ENCODE peak calls at places on chromosome 22, in six cellular contexts. E is uterus, Z is IMR-90, Q is cardiac muscle cell, X is pancreas, I is hepatocyte. C is an unnamed sample.

GRCh38 chr22:37211853-37212173 is 464 bp downstream of the SSTR3 start:
- DNase-seq in E (no peak), Z (no peak), Q (no peak), X (no peak), I (no peak), C (no peak)

GRCh38 chr22:41417622-41418390 is 28.8 kb downstream of the TOB2 start:
- DNase-seq in E (peak; percentile 79), Z (no peak), Q (peak; percentile 39), X (peak; percentile 100), I (no peak), C (peak; percentile 95)

GRCh38 chr22:32661737-32662586 is 139.5 kb upstream of the TIMP3 start:
- DNase-seq in E (no peak), Z (peak; percentile 79), Q (peak; percentile 66), X (no peak), I (no peak), C (no peak)

GRCh38 chr22:36287881-36288515 is 35.1 kb downstream of the APOL1 start:
- DNase-seq in E (no peak), Z (no peak), Q (no peak), X (no peak), I (no peak), C (peak; percentile 38)

GRCh38 chr22:35074583-35074982 is 8.6 kb downstream of the ISX start:
- DNase-seq in E (no peak), Z (no peak), Q (no peak), X (no peak), I (no peak), C (no peak)

GRCh38 chr22:45805413-45805812 is 133.8 kb downstream of the ATXN10 start:
- DNase-seq in E (no peak), Z (no peak), Q (peak; percentile 68), X (no peak), I (no peak), C (no peak)

GRCh38 chr22:44658371-44658953 is 43.5 kb upstream of the PRR5 start:
- DNase-seq in E (peak; percentile 41), Z (peak; percentile 62), Q (peak; percentile 96), X (no peak), I (peak; percentile 68), C (peak; percentile 66)

GRCh38 chr22:32158712-32159533 is at the start of gene C22orf42:
- DNase-seq in E (no peak), Z (no peak), Q (no peak), X (no peak), I (no peak), C (no peak)

GRCh38 chr22:24423519-24424000 is 3.8 kb upstream of the ADORA2A start:
- DNase-seq in E (no peak), Z (no peak), Q (peak; percentile 46), X (no peak), I (peak; percentile 73), C (no peak)

DNA sequence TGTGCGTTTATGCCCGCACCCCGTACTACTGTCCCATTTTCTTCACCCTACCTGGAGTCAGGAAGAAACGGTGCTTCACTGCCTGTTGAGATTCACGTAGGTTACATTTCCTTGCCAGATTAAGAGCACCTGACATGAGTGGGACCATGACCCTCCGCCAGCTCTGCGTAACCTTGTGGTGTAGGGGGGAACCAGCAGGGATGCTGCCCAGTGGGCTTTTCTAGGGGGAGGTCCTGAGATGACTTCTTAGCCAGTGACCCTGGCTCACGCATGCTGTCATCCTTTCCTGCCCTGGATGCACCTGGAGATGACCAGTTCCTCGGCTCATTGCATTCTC is 967 bp upstream of the ARVCF start:
- DNase-seq in E (no peak), Z (no peak), Q (no peak), X (peak; percentile 35), I (no peak), C (no peak)
- H3K4me3 ChIP-seq in E (no peak overlapping the region), Z (no peak overlapping the region), Q (peak overlapping the region; percentile 63), X (peak overlapping the region; percentile 81), I (no peak overlapping the region), C (peak overlapping the region; percentile 96)

GRCh38 chr22:20960609-20961008 is 6.4 kb upstream of the AIFM3 start:
- DNase-seq in E (no peak), Z (no peak), Q (no peak), X (no peak), I (no peak), C (no peak)
- H3K27ac ChIP-seq in E (no peak overlapping the region), Z (no peak overlapping the region), Q (no peak overlapping the region), X (no peak overlapping the region), I (no peak overlapping the region), C (no peak overlapping the region)

GRCh38 chr22:50696251-50696798 is 23.7 kb downstream of the SHANK3 start:
- DNase-seq in E (no peak), Z (no peak), Q (no peak), X (peak; percentile 69), I (no peak), C (no peak)
- H3K4me3 ChIP-seq in E (no peak overlapping the region), Z (no peak overlapping the region), Q (no peak overlapping the region), X (peak overlapping the region; percentile 38), I (no peak overlapping the region), C (no peak overlapping the region)

DNA sequence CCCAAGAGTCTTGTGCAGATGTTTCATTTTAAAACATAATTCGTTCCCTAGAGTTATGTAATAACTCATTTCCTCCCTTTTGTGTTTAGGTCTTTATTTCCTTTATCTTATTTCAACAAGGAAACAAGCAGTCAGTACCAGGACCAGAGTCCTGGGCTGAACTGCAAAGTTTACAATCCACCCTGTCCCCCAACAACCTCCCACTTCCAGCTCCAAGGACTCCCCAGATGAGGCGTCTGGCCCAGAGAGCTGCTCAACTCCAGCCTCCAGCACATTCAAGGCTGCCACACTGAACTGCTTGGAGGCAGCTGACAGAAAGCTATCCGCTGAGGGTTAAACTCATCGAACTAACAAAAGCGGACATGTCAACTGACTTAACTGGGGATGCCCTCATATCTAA is 4.5 kb downstream of the POLDIP3 start:
- DNase-seq in E (no peak), Z (no peak), Q (peak; percentile 40), X (no peak), I (no peak), C (no peak)
- H3K27ac ChIP-seq in E (peak overlapping the region; percentile 14), Z (peak overlapping the region; percentile 66), Q (peak overlapping the region; percentile 22), X (no peak overlapping the region), I (no peak overlapping the region), C (peak overlapping the region; percentile 86)

DNA sequence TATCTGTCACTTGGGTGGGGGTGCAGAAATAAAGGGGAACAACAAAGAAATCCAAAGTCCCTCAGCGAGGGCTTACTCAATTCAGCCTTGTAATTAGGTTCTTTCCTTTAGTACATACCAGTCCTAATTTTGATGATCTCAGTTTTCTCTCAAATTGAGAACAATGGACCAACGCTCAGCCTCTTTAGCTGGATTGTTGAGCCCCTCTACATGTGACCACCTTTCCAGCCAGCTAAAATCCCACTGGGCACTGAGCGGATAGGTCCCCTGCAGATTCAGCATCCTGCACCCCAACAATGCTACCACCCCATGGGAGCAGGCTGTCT is 11.4 kb downstream of the TMEM184B start:
- DNase-seq in E (no peak), Z (no peak), Q (no peak), X (no peak), I (no peak), C (no peak)
- H3K4me3 ChIP-seq in E (no peak overlapping the region), Z (no peak overlapping the region), Q (no peak overlapping the region), X (no peak overlapping the region), I (no peak overlapping the region), C (no peak overlapping the region)

GRCh38 chr22:40401981-40402406 is 31.6 kb downstream of the SGSM3 start:
- DNase-seq in E (no peak), Z (no peak), Q (no peak), X (no peak), I (no peak), C (no peak)
- H3K27ac ChIP-seq in E (no peak overlapping the region), Z (no peak overlapping the region), Q (no peak overlapping the region), X (no peak overlapping the region), I (no peak overlapping the region), C (no peak overlapping the region)

GRCh38 chr22:50185384-50186087 is at the start of gene TRABD:
- DNase-seq in E (peak; percentile 84), Z (peak; percentile 82), Q (peak; percentile 94), X (peak; percentile 96), I (peak; percentile 96), C (peak; percentile 74)

GRCh38 chr22:50184541-50185383 is 951 bp upstream of the TRABD start:
- DNase-seq in E (no peak), Z (no peak), Q (no peak), X (peak; percentile 86), I (no peak), C (no peak)

GRCh38 chr22:50184004-50184461 is 1.7 kb upstream of the TRABD start:
- DNase-seq in E (peak; percentile 77), Z (peak; percentile 48), Q (peak; percentile 78), X (peak; percentile 90), I (peak; percentile 74), C (no peak)

GRCh38 chr22:50182176-50183081 is 3.3 kb upstream of the TRABD start:
- DNase-seq in E (no peak), Z (no peak), Q (no peak), X (peak; percentile 94), I (no peak), C (no peak)

DNA sequence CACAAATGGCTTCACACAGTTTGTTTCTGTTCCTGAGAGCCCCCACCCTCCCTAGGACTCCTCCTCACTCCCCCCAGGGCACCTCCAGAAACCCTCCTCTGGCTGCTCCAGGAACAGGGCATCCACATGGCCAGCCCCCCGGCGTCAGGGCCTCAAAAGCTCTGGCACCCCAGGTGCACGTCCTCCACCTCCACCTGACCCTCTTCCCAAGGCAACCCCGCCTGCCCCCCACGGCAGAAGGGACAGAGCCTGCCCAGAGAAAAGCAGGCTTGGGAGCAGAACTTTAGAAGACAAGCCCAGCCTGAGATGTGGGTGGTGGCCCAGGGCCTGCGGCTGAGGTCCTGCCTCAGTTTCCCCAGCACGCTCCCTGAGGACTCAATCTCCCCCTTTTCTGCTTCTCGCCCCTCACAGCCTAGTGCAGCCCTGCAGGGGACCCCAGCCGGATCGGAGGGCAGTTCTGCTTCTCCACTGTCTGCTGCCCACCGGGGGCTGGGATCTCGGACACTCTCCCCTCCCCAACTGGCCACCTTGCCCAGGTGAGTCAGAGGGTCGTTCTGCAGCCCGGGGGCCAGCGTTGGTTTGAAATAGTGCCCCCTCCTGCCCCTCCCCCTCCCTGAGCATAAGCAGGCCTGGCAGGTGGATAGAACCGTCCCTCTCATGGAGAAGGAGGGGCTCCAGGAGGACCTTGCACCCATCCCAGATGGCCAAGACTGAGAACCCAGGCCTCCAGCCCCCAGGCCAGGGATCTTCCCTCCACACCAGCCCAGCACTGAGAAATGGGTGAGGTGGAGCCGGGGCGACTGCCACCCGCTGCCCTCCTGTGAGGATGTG is 2.4 kb upstream of the TRABD start:
- DNase-seq in E (no peak), Z (no peak), Q (no peak), X (peak; percentile 79), I (no peak), C (no peak)
- H3K4me3 ChIP-seq in E (no peak overlapping the region), Z (no peak overlapping the region), Q (no peak overlapping the region), X (no peak overlapping the region), I (no peak overlapping the region), C (no peak overlapping the region)

GRCh38 chr22:28783786-28784671 is 11.5 kb downstream of the CCDC117 start:
- DNase-seq in E (no peak), Z (peak; percentile 52), Q (no peak), X (no peak), I (peak; percentile 76), C (no peak)
- H3K27ac ChIP-seq in E (no peak overlapping the region), Z (peak overlapping the region; percentile 80), Q (peak overlapping the region; percentile 78), X (peak overlapping the region; percentile 2), I (peak overlapping the region; percentile 87), C (no peak overlapping the region)

DNA sequence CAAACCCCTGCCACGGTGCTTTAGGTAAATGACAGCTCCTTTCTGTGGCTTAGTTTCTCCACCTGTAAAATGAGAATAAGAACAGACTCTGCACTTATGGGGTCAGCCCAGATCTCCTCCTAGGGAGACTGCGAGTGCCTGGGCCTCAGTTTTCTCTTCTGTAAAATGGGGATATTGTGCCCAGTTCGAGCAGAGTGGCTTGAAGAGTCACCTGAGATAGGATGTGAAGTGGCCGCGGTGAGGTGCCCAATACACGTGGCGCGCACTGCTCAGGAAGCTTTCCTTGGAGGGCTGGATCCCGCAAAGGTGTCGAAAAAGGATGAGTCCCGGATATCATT is 467 bp upstream of the EMID1 start:
- DNase-seq in E (no peak), Z (no peak), Q (no peak), X (no peak), I (no peak), C (no peak)
- H3K4me3 ChIP-seq in E (peak overlapping the region; percentile 61), Z (peak overlapping the region; percentile 34), Q (peak overlapping the region; percentile 48), X (peak overlapping the region; percentile 72), I (no peak overlapping the region), C (peak overlapping the region; percentile 69)

C was measured in dorsolateral prefrontal cortex.